ENCODE peak calls at places on chromosomes 11 and 22, in ten cellular contexts. One of them, this sample, is unnamed.

GRCh38 chr22:46067159-46068111 is 82.9 kb upstream of the PPARA start:
- DNase-seq in heart left ventricle: no peak
- DNase-seq in fibroblast of lung: peak; percentile 56
- DNase-seq in mucosa of descending colon: no peak
- DNase-seq in SK-N-SH: no peak
- DNase-seq in fibroblast of mammary gland: peak; percentile 65
- DNase-seq in retinal pigment epithelial cell: no peak
- DNase-seq in cardiac fibroblast: no peak
- DNase-seq in K562: no peak
- DNase-seq in Peyer's patch: peak; percentile 29
- DNase-seq in this sample: no peak

GRCh38 chr22:19510919-19511341 is 13.3 kb downstream of the CLDN5 start:
- DNase-seq in SK-N-SH: no peak
- DNase-seq in cardiac fibroblast: no peak
- DNase-seq in K562: no peak
- DNase-seq in mucosa of descending colon: no peak
- DNase-seq in heart left ventricle: no peak
- DNase-seq in fibroblast of lung: no peak
- DNase-seq in retinal pigment epithelial cell: no peak
- DNase-seq in fibroblast of mammary gland: no peak
- DNase-seq in Peyer's patch: no peak
- DNase-seq in this sample: no peak

GRCh38 chr22:43734370-43735005 is 77.6 kb downstream of the EFCAB6 start:
- DNase-seq in K562: no peak
- DNase-seq in retinal pigment epithelial cell: no peak
- DNase-seq in mucosa of descending colon: no peak
- DNase-seq in heart left ventricle: no peak
- DNase-seq in fibroblast of mammary gland: no peak
- DNase-seq in Peyer's patch: no peak
- DNase-seq in fibroblast of lung: no peak
- DNase-seq in SK-N-SH: no peak
- DNase-seq in cardiac fibroblast: no peak
- DNase-seq in this sample: no peak

GRCh38 chr11:12123799-12124198 is 13.4 kb downstream of the MICAL2 start:
- DNase-seq in fibroblast of mammary gland: peak; percentile 73
- DNase-seq in K562: no peak
- DNase-seq in fibroblast of lung: no peak
- DNase-seq in retinal pigment epithelial cell: no peak
- DNase-seq in SK-N-SH: no peak
- DNase-seq in heart left ventricle: no peak
- DNase-seq in cardiac fibroblast: peak; percentile 55
- DNase-seq in mucosa of descending colon: no peak
- DNase-seq in Peyer's patch: no peak
- DNase-seq in this sample: no peak

GRCh38 chr11:65382804-65383368 is 440 bp upstream of the SLC25A45 start:
- DNase-seq in SK-N-SH: peak; percentile 58
- DNase-seq in fibroblast of lung: no peak
- DNase-seq in heart left ventricle: no peak
- DNase-seq in fibroblast of mammary gland: no peak
- DNase-seq in retinal pigment epithelial cell: no peak
- DNase-seq in K562: no peak
- DNase-seq in cardiac fibroblast: no peak
- DNase-seq in Peyer's patch: no peak
- DNase-seq in mucosa of descending colon: peak; percentile 92
- DNase-seq in this sample: no peak

GRCh38 chr22:23113067-23113846 is 28.5 kb downstream of the RSPH14 start:
- DNase-seq in cardiac fibroblast: peak; percentile 49
- DNase-seq in K562: peak; percentile 52
- DNase-seq in retinal pigment epithelial cell: no peak
- DNase-seq in SK-N-SH: peak; percentile 84
- DNase-seq in Peyer's patch: no peak
- DNase-seq in fibroblast of lung: peak; percentile 6
- DNase-seq in mucosa of descending colon: no peak
- DNase-seq in fibroblast of mammary gland: peak; percentile 35
- DNase-seq in heart left ventricle: peak; percentile 30
- DNase-seq in this sample: no peak

GRCh38 chr22:28027453-28028448 is 108.7 kb upstream of the PITPNB start:
- DNase-seq in fibroblast of mammary gland: no peak
- DNase-seq in heart left ventricle: no peak
- DNase-seq in Peyer's patch: no peak
- DNase-seq in fibroblast of lung: no peak
- DNase-seq in SK-N-SH: peak; percentile 52
- DNase-seq in K562: no peak
- DNase-seq in retinal pigment epithelial cell: no peak
- DNase-seq in cardiac fibroblast: peak; percentile 21
- DNase-seq in mucosa of descending colon: no peak
- DNase-seq in this sample: peak; percentile 20

GRCh38 chr11:66718320-66718971 is 10.6 kb downstream of the SPTBN2 start:
- DNase-seq in fibroblast of lung: no peak
- DNase-seq in fibroblast of mammary gland: no peak
- DNase-seq in cardiac fibroblast: no peak
- DNase-seq in K562: no peak
- DNase-seq in retinal pigment epithelial cell: peak; percentile 85
- DNase-seq in Peyer's patch: peak; percentile 67
- DNase-seq in heart left ventricle: no peak
- DNase-seq in SK-N-SH: no peak
- DNase-seq in mucosa of descending colon: peak; percentile 73
- DNase-seq in this sample: no peak

GRCh38 chr22:19756288-19757128 is 4.1 kb upstream of the TBX1 start:
- DNase-seq in K562: peak; percentile 99
- DNase-seq in cardiac fibroblast: peak; percentile 23
- DNase-seq in fibroblast of lung: no peak
- DNase-seq in heart left ventricle: no peak
- DNase-seq in retinal pigment epithelial cell: no peak
- DNase-seq in mucosa of descending colon: peak; percentile 62
- DNase-seq in Peyer's patch: peak; percentile 88
- DNase-seq in fibroblast of mammary gland: no peak
- DNase-seq in SK-N-SH: peak; percentile 78
- DNase-seq in this sample: no peak

GRCh38 chr11:86969258-86969657 is 14.1 kb upstream of the FZD4 start:
- DNase-seq in Peyer's patch: no peak
- DNase-seq in SK-N-SH: no peak
- DNase-seq in retinal pigment epithelial cell: no peak
- DNase-seq in fibroblast of mammary gland: no peak
- DNase-seq in cardiac fibroblast: no peak
- DNase-seq in heart left ventricle: no peak
- DNase-seq in K562: no peak
- DNase-seq in mucosa of descending colon: no peak
- DNase-seq in fibroblast of lung: no peak
- DNase-seq in this sample: no peak

GRCh38 chr11:76768091-76769047 is 14.8 kb upstream of the TSKU start:
- DNase-seq in K562: no peak
- DNase-seq in mucosa of descending colon: peak; percentile 55
- DNase-seq in heart left ventricle: no peak
- DNase-seq in SK-N-SH: no peak
- DNase-seq in retinal pigment epithelial cell: no peak
- DNase-seq in cardiac fibroblast: peak; percentile 36
- DNase-seq in fibroblast of mammary gland: peak; percentile 20
- DNase-seq in Peyer's patch: peak; percentile 73
- DNase-seq in fibroblast of lung: peak; percentile 36
- DNase-seq in this sample: no peak

DNA sequence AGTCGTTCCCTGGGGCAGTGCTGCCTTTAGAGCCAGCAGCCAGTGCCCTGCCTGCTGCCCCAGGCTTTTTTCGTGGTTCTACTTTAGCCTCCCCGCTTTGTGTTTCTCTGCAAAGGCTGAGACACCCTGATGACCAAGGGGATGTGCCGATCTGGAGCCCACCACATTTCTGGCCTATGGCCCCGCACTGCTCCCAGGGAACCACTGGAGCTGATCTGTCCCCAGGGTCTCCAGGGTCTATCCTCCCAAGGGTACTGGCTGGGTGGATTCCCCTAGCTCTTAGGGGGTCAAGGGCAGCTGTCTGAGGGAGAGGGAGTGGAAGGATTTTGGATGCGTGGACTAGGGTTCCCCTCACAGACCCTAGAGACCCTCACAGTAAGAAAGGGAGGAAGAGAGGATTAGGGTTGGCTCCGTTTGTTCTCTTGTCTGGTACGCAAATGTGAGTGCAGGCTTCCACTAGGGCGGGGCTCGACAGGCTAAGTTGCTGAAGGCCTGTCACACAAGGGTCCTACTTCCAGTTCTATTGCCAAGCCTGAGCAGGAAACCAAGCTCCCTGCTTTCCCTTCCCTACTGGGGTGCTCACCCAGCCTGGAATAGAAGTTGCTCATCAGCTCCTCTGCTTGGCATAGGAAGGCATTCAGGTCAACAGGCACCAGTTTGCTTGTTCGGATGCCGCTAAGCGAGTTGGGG is 19.3 kb downstream of the TREH start:
- DNase-seq in mucosa of descending colon: no peak
- DNase-seq in Peyer's patch: no peak
- DNase-seq in retinal pigment epithelial cell: no peak
- DNase-seq in heart left ventricle: no peak
- DNase-seq in SK-N-SH: no peak
- DNase-seq in fibroblast of mammary gland: no peak
- DNase-seq in K562: no peak
- DNase-seq in cardiac fibroblast: no peak
- DNase-seq in fibroblast of lung: no peak
- DNase-seq in this sample: no peak
- H3K4me3 ChIP-seq in mucosa of descending colon: no peak overlapping the region
- H3K4me3 ChIP-seq in Peyer's patch: no peak overlapping the region
- H3K4me3 ChIP-seq in retinal pigment epithelial cell: no peak overlapping the region
- H3K4me3 ChIP-seq in heart left ventricle: no peak overlapping the region
- H3K4me3 ChIP-seq in SK-N-SH: no peak overlapping the region
- H3K4me3 ChIP-seq in fibroblast of mammary gland: no peak overlapping the region
- H3K4me3 ChIP-seq in K562: no peak overlapping the region
- H3K4me3 ChIP-seq in cardiac fibroblast: no peak overlapping the region
- H3K4me3 ChIP-seq in fibroblast of lung: no peak overlapping the region
- H3K4me3 ChIP-seq in this sample: no peak overlapping the region

GRCh38 chr11:94813436-94813720 is 45.2 kb downstream of the AMOTL1 start:
- DNase-seq in retinal pigment epithelial cell: no peak
- DNase-seq in Peyer's patch: no peak
- DNase-seq in fibroblast of mammary gland: no peak
- DNase-seq in fibroblast of lung: no peak
- DNase-seq in K562: no peak
- DNase-seq in cardiac fibroblast: no peak
- DNase-seq in mucosa of descending colon: no peak
- DNase-seq in heart left ventricle: no peak
- DNase-seq in SK-N-SH: no peak
- DNase-seq in this sample: no peak

GRCh38 chr11:94814238-94814976 is 46.3 kb downstream of the AMOTL1 start:
- DNase-seq in mucosa of descending colon: no peak
- DNase-seq in SK-N-SH: no peak
- DNase-seq in fibroblast of mammary gland: peak; percentile 20
- DNase-seq in heart left ventricle: peak; percentile 20
- DNase-seq in retinal pigment epithelial cell: no peak
- DNase-seq in cardiac fibroblast: no peak
- DNase-seq in K562: no peak
- DNase-seq in Peyer's patch: no peak
- DNase-seq in fibroblast of lung: no peak
- DNase-seq in this sample: no peak

GRCh38 chr11:94821439-94821838 is 53.3 kb downstream of the AMOTL1 start:
- DNase-seq in fibroblast of lung: no peak
- DNase-seq in mucosa of descending colon: no peak
- DNase-seq in fibroblast of mammary gland: no peak
- DNase-seq in Peyer's patch: no peak
- DNase-seq in SK-N-SH: no peak
- DNase-seq in cardiac fibroblast: no peak
- DNase-seq in K562: no peak
- DNase-seq in retinal pigment epithelial cell: no peak
- DNase-seq in heart left ventricle: no peak
- DNase-seq in this sample: no peak

GRCh38 chr11:94820480-94820879 is 52.3 kb downstream of the AMOTL1 start:
- DNase-seq in fibroblast of lung: no peak
- DNase-seq in retinal pigment epithelial cell: no peak
- DNase-seq in fibroblast of mammary gland: no peak
- DNase-seq in SK-N-SH: no peak
- DNase-seq in K562: no peak
- DNase-seq in heart left ventricle: no peak
- DNase-seq in Peyer's patch: no peak
- DNase-seq in cardiac fibroblast: no peak
- DNase-seq in mucosa of descending colon: no peak
- DNase-seq in this sample: no peak

GRCh38 chr11:94815705-94816344 is 47.7 kb downstream of the AMOTL1 start:
- DNase-seq in SK-N-SH: no peak
- DNase-seq in fibroblast of lung: no peak
- DNase-seq in fibroblast of mammary gland: peak; percentile 64
- DNase-seq in mucosa of descending colon: no peak
- DNase-seq in Peyer's patch: no peak
- DNase-seq in retinal pigment epithelial cell: no peak
- DNase-seq in cardiac fibroblast: no peak
- DNase-seq in K562: no peak
- DNase-seq in heart left ventricle: no peak
- DNase-seq in this sample: no peak
- TF ChIP-seq CTCF in SK-N-SH: no peak
- TF ChIP-seq CTCF in fibroblast of lung: no peak
- TF ChIP-seq CTCF in fibroblast of mammary gland: no peak
- TF ChIP-seq CTCF in mucosa of descending colon: no peak
- TF ChIP-seq CTCF in Peyer's patch: no peak
- TF ChIP-seq CTCF in retinal pigment epithelial cell: no peak
- TF ChIP-seq CTCF in cardiac fibroblast: no peak
- TF ChIP-seq CTCF in K562: no peak
- TF ChIP-seq CTCF in heart left ventricle: no peak
- TF ChIP-seq CTCF in this sample: no peak

DNA sequence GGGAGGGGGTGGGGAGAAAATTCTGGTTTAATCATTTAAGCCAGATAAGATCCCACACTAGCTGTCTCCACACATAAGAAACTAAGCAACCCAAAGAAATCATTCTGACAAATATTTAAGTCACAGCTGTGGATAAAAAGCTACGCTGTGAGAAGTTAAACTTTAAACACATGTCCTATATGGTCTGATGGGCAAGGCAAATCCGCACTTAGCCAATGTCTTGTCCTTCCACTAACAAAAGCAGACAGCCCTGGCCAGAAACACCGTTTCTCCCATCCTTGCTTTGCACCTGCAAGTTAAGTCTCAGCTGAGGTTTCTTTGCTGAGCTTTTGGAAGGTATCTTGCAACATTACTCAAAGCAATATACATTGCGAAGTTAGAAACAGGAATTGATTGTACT is 68.0 kb downstream of the ETS1 start:
- DNase-seq in fibroblast of lung: no peak
- DNase-seq in retinal pigment epithelial cell: no peak
- DNase-seq in Peyer's patch: peak; percentile 62
- DNase-seq in cardiac fibroblast: no peak
- DNase-seq in fibroblast of mammary gland: peak; percentile 31
- DNase-seq in K562: no peak
- DNase-seq in heart left ventricle: no peak
- DNase-seq in mucosa of descending colon: no peak
- DNase-seq in SK-N-SH: no peak
- DNase-seq in this sample: no peak
- H3K4me3 ChIP-seq in fibroblast of lung: peak overlapping the region; percentile 96
- H3K4me3 ChIP-seq in retinal pigment epithelial cell: peak overlapping the region; percentile 16
- H3K4me3 ChIP-seq in Peyer's patch: peak overlapping the region; percentile 89
- H3K4me3 ChIP-seq in cardiac fibroblast: peak overlapping the region; percentile 85
- H3K4me3 ChIP-seq in fibroblast of mammary gland: peak overlapping the region; percentile 92
- H3K4me3 ChIP-seq in K562: no peak overlapping the region
- H3K4me3 ChIP-seq in heart left ventricle: peak overlapping the region; percentile 81
- H3K4me3 ChIP-seq in mucosa of descending colon: no peak overlapping the region
- H3K4me3 ChIP-seq in SK-N-SH: peak overlapping the region; percentile 91
- H3K4me3 ChIP-seq in this sample: peak overlapping the region; percentile 94

DNA sequence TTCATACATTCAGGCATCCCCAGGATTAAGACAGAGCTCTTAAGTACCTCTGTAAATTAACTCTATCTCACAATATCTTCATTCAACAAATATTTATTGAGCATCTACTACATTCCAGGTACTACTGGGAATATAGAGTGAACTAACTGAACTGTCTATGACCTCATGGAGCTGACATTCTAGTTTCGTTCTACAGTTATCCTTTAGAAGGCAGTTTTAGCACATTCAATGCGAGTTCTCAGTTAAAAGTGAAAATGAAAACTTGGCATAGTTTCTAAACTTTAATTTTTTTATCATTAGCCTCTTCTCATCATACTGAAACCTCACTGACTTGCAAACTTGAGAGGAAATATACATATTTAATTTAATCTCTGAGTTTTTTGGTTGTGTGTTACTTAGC is 10.7 kb upstream of the MS4A6E start:
- DNase-seq in mucosa of descending colon: no peak
- DNase-seq in SK-N-SH: no peak
- DNase-seq in K562: no peak
- DNase-seq in fibroblast of mammary gland: no peak
- DNase-seq in retinal pigment epithelial cell: no peak
- DNase-seq in heart left ventricle: no peak
- DNase-seq in Peyer's patch: no peak
- DNase-seq in fibroblast of lung: no peak
- DNase-seq in cardiac fibroblast: no peak
- DNase-seq in this sample: no peak
- TF ChIP-seq CTCF in mucosa of descending colon: no peak
- TF ChIP-seq CTCF in SK-N-SH: no peak
- TF ChIP-seq CTCF in K562: no peak
- TF ChIP-seq CTCF in fibroblast of mammary gland: no peak
- TF ChIP-seq CTCF in retinal pigment epithelial cell: peak; percentile 17
- TF ChIP-seq CTCF in heart left ventricle: no peak
- TF ChIP-seq CTCF in Peyer's patch: no peak
- TF ChIP-seq CTCF in fibroblast of lung: no peak
- TF ChIP-seq CTCF in cardiac fibroblast: no peak
- TF ChIP-seq CTCF in this sample: no peak